ENCODE peak calls at places on chromosomes 7 and 10, in ten cellular contexts. D is NCI-H82, A is NCI-H1092 treated with DMSO at 0.1 percent for 48 hours, M is A549, V is Panc1, W is cardiac fibroblast, T is islet precursor cell, P is ureter, Y is HT1080, Q is lower lobe of right lung. Z is an unnamed sample.

GRCh38 chr7:169165-169853 is 23.1 kb upstream of the FAM20C start:
- DNase-seq in D (peak), A (no peak), M (no peak), V (no peak), W (no peak), T (no peak), P (no peak), Y (no peak), Q (no peak), Z (no peak)

GRCh38 chr10:99470327-99470726 is 39.9 kb upstream of the GOT1 start:
- DNase-seq in D (no peak), A (no peak), M (no peak), V (no peak), W (no peak), T (no peak), P (no peak), Y (no peak), Q (no peak), Z (no peak)

GRCh38 chr7:683526-684205 is 42.8 kb upstream of the DNAAF5 start:
- DNase-seq in D (no peak), A (no peak), M (no peak), V (no peak), W (no peak), T (peak), P (no peak), Y (no peak), Q (no peak), Z (no peak)

GRCh38 chr7:114977277-114977676 is 55.4 kb downstream of the MDFIC start:
- DNase-seq in D (no peak), A (no peak), M (no peak), V (no peak), W (no peak), T (peak), P (no peak), Y (no peak), Q (no peak), Z (no peak)

GRCh38 chr10:51544933-51545332 is 154.5 kb downstream of the CSTF2T start:
- DNase-seq in D (no peak), A (no peak), M (no peak), V (no peak), W (no peak), T (no peak), P (no peak), Y (no peak), Q (no peak), Z (no peak)

GRCh38 chr10:5889624-5890518 is at the start of the genes ANKRD16 and FBH1:
- DNase-seq in D (peak), A (peak), M (peak), V (peak), W (peak), T (peak), P (peak), Y (peak), Q (peak), Z (peak)

GRCh38 chr10:47181057-47181849 is 118.7 kb upstream of the GDF10 start:
- DNase-seq in D (peak), A (no peak), M (no peak), V (no peak), W (no peak), T (no peak), P (no peak), Y (no peak), Q (no peak), Z (no peak)

GRCh38 chr7:44845476-44845875 is 2.4 kb downstream of the H2AZ2 start:
- DNase-seq in D (no peak), A (no peak), M (no peak), V (no peak), W (peak), T (no peak), P (no peak), Y (no peak), Q (no peak), Z (no peak)

GRCh38 chr7:70298780-70299446 is 700.6 kb downstream of the AUTS2 start:
- DNase-seq in D (peak), A (no peak), M (no peak), V (no peak), W (no peak), T (no peak), P (no peak), Y (no peak), Q (no peak), Z (peak)

GRCh38 chr7:121080913-121081326 is 92.4 kb downstream of the CPED1 start:
- DNase-seq in D (no peak), A (no peak), M (no peak), V (no peak), W (no peak), T (no peak), P (no peak), Y (no peak), Q (no peak), Z (no peak)

GRCh38 chr7:39616138-39616537 is 7.2 kb upstream of the RALA start:
- DNase-seq in D (no peak), A (no peak), M (no peak), V (no peak), W (peak), T (no peak), P (no peak), Y (no peak), Q (no peak), Z (no peak)

GRCh38 chr7:636396-636795 is 90.1 kb upstream of the DNAAF5 start:
- DNase-seq in D (no peak), A (no peak), M (peak), V (peak), W (peak), T (no peak), P (no peak), Y (no peak), Q (no peak), Z (no peak)

GRCh38 chr7:27992092-27992491 is 188.5 kb downstream of the JAZF1 start:
- DNase-seq in D (no peak), A (peak), M (no peak), V (no peak), W (no peak), T (no peak), P (no peak), Y (no peak), Q (no peak), Z (no peak)

GRCh38 chr7:122803851-122804250 is 82.4 kb downstream of the CADPS2 start:
- DNase-seq in D (no peak), A (no peak), M (no peak), V (no peak), W (no peak), T (no peak), P (no peak), Y (no peak), Q (no peak), Z (no peak)

GRCh38 chr7:38424750-38425463 is 151.5 kb upstream of the TARP start:
- DNase-seq in D (no peak), A (no peak), M (peak), V (no peak), W (peak), T (no peak), P (no peak), Y (no peak), Q (no peak), Z (no peak)

GRCh38 chr10:125113661-125114388 is 46.5 kb downstream of the CTBP2 start:
- DNase-seq in D (no peak), A (no peak), M (no peak), V (no peak), W (peak), T (no peak), P (no peak), Y (no peak), Q (no peak), Z (no peak)

GRCh38 chr7:151286148-151286547 is 37.7 kb upstream of the SMARCD3 start:
- DNase-seq in D (no peak), A (no peak), M (no peak), V (no peak), W (peak), T (no peak), P (no peak), Y (no peak), Q (no peak), Z (no peak)

GRCh38 chr10:78286186-78286585 is 252.5 kb downstream of the RPS24 start:
- DNase-seq in D (peak), A (no peak), M (no peak), V (no peak), W (no peak), T (no peak), P (no peak), Y (no peak), Q (no peak), Z (no peak)

GRCh38 chr7:10973942-10974716 is 457 bp downstream of the PHF14 start:
- DNase-seq in D (peak), A (peak), M (peak), V (no peak), W (peak), T (peak), P (no peak), Y (peak), Q (no peak), Z (no peak)

GRCh38 chr7:101442426-101443070 is 79.9 kb downstream of the COL26A1 start:
- DNase-seq in D (no peak), A (no peak), M (no peak), V (no peak), W (no peak), T (no peak), P (no peak), Y (no peak), Q (no peak), Z (peak)

GRCh38 chr7:80809545-80809944 is 109.3 kb downstream of the SEMA3C start:
- DNase-seq in D (no peak), A (no peak), M (no peak), V (no peak), W (no peak), T (no peak), P (no peak), Y (no peak), Q (no peak), Z (no peak)

GRCh38 chr7:95180-95862 is 97.0 kb upstream of the FAM20C start:
- DNase-seq in D (no peak), A (no peak), M (no peak), V (no peak), W (peak), T (peak), P (no peak), Y (peak), Q (no peak), Z (no peak)

GRCh38 chr10:126199221-126199998 is 188.9 kb downstream of the ADAM12 start:
- DNase-seq in D (no peak), A (no peak), M (peak), V (no peak), W (peak), T (no peak), P (no peak), Y (peak), Q (no peak), Z (no peak)

GRCh38 chr7:140542226-140542625 is 62.9 kb upstream of the MKRN1 start:
- DNase-seq in D (no peak), A (no peak), M (peak), V (no peak), W (peak), T (no peak), P (no peak), Y (peak), Q (no peak), Z (no peak)

Z was measured in MM.1S.